ENCODE peak calls at places on chromosome 12, in five cellular contexts. W, M, X, F and A are unnamed samples.

GRCh38 chr12:6241495-6241894 is 41.3 kb downstream of the CD9 start:
- DNase-seq in W (no peak), M (no peak), X (no peak), F (no peak), A (no peak)

GRCh38 chr12:39127401-39127800 is 222.0 kb upstream of the CPNE8 start:
- DNase-seq in W (no peak), M (no peak), X (no peak), F (no peak), A (no peak)

GRCh38 chr12:2796187-2796663 is 1.5 kb downstream of the FKBP4 start:
- DNase-seq in W (no peak), M (no peak), X (peak), F (no peak), A (no peak)

GRCh38 chr12:79673334-79673733 is 17.4 kb downstream of the PAWR start:
- DNase-seq in W (no peak), M (no peak), X (peak), F (no peak), A (no peak)

GRCh38 chr12:6112004-6112403 is 12.5 kb downstream of the VWF start:
- DNase-seq in W (no peak), M (no peak), X (no peak), F (no peak), A (no peak)

GRCh38 chr12:65408448-65408847 is 130.0 kb downstream of the MSRB3 start:
- DNase-seq in W (no peak), M (no peak), X (no peak), F (no peak), A (no peak)

GRCh38 chr12:124720687-124721500 is 142.8 kb downstream of the SCARB1 start:
- DNase-seq in W (no peak), M (no peak), X (no peak), F (peak), A (no peak)

GRCh38 chr12:126704609-126705008 is 1562.4 kb upstream of the TMEM132C start:
- DNase-seq in W (no peak), M (no peak), X (no peak), F (no peak), A (no peak)

GRCh38 chr12:117158096-117158495 is 32.2 kb downstream of the FBXO21 start:
- DNase-seq in W (no peak), M (no peak), X (no peak), F (no peak), A (no peak)

GRCh38 chr12:108622921-108623514 is 10.7 kb downstream of the SELPLG start:
- DNase-seq in W (no peak), M (no peak), X (no peak), F (no peak), A (no peak)

GRCh38 chr12:125455556-125455955 is 390.3 kb downstream of the AACS start:
- DNase-seq in W (no peak), M (no peak), X (peak), F (no peak), A (peak)

GRCh38 chr12:54131641-54132280 is 57.0 kb downstream of the SMUG1 start:
- DNase-seq in W (no peak), M (no peak), X (no peak), F (no peak), A (no peak)

GRCh38 chr12:113157218-113157859 is 7.8 kb downstream of the CFAP73 start:
- DNase-seq in W (no peak), M (no peak), X (no peak), F (no peak), A (no peak)

GRCh38 chr12:51980051-51980808 is 26.5 kb upstream of the TAMALIN start:
- DNase-seq in W (peak), M (no peak), X (peak), F (peak), A (peak)